ENCODE peak calls at places on chromosomes 6 and 20, in eight cellular contexts. L, I, B, U, H, K, S and Q are unnamed samples. For H3K9me3 and H3K27me3, the result is how much of the 10 kb centered on the place peaks cover.

GRCh38 chr6:10163159-10163962 is 251.5 kb downstream of the TFAP2A start:
- DNase-seq in U (no peak), L (no peak), H (no peak), S (no peak), B (peak), K (no peak), I (no peak), Q (no peak)

GRCh38 chr20:25315418-25316210 is 67.7 kb downstream of the PYGB start:
- DNase-seq in K (no peak), U (peak), S (no peak), L (no peak), B (peak), H (peak), I (no peak), Q (peak)

GRCh38 chr6:134249759-134250602 is 67.9 kb downstream of the SGK1 start:
- DNase-seq in H (peak), I (no peak), U (no peak), B (no peak), K (no peak), S (no peak), L (no peak), Q (no peak)

GRCh38 chr20:41119593-41120561 is 17.5 kb upstream of the PLCG1 start:
- DNase-seq in S (no peak), H (no peak), L (no peak), U (no peak), I (no peak), K (no peak), B (peak), Q (no peak)

GRCh38 chr6:142695016-142695415 is 250.0 kb downstream of the HIVEP2 start:
- DNase-seq in S (no peak), L (no peak), B (no peak), H (peak), I (no peak), U (no peak), K (no peak), Q (no peak)

GRCh38 chr20:50308513-50309279 is 118.1 kb downstream of the CEBPB start:
- DNase-seq in L (peak), S (no peak), U (peak), B (peak), K (no peak), I (peak), H (peak), Q (peak)

GRCh38 chr6:41037107-41037900 is 1.7 kb downstream of the UNC5CL start:
- DNase-seq in L (no peak), S (no peak), K (no peak), I (no peak), H (peak), B (no peak), U (no peak), Q (no peak)

GRCh38 chr20:63499333-63499969 is 568 bp upstream of the EEF1A2 start:
- DNase-seq in H (no peak), I (no peak), S (no peak), L (peak), K (no peak), B (no peak), U (no peak), Q (no peak)

GRCh38 chr6:154154389-154154967 is 115.4 kb downstream of the OPRM1 start:
- DNase-seq in L (peak), K (peak), B (peak), S (peak), U (peak), I (no peak), H (peak), Q (no peak)

GRCh38 chr20:16158090-16158975 is 414.9 kb downstream of the KIF16B start:
- DNase-seq in L (no peak), K (no peak), U (no peak), S (no peak), B (no peak), H (no peak), I (no peak), Q (no peak)

GRCh38 chr20:64036346-64037198 is 590 bp downstream of the C20orf204 start:
- DNase-seq in H (no peak), K (no peak), U (no peak), B (no peak), I (no peak), L (no peak), S (no peak), Q (no peak)

GRCh38 chr6:87391334-87391733 is 16.4 kb upstream of the CFAP206 start:
- DNase-seq in H (no peak), L (peak), I (no peak), U (no peak), S (no peak), K (no peak), B (peak), Q (no peak)

GRCh38 chr6:3159805-3160781 is 2.7 kb upstream of the TUBB2A start:
- DNase-seq in S (peak), L (peak), B (peak), I (peak), U (no peak), H (peak), K (peak), Q (peak)

GRCh38 chr6:75488026-75488425 is 5.6 kb downstream of the FILIP1 start:
- DNase-seq in K (no peak), B (no peak), L (no peak), I (no peak), U (no peak), H (peak), S (no peak), Q (no peak)

GRCh38 chr6:72032056-72032455 is 145.7 kb downstream of the RIMS1 start:
- DNase-seq in H (peak), I (no peak), K (no peak), L (no peak), S (no peak), B (peak), U (no peak), Q (no peak)

GRCh38 chr20:25058051-25058796 is at the start of gene ACSS1:
- DNase-seq in K (peak), U (peak), B (peak), I (peak), S (peak), L (no peak), H (peak), Q (peak)

GRCh38 chr20:62475027-62475818 is 572 bp downstream of the GATA5 start:
- DNase-seq in H (no peak), B (no peak), S (no peak), L (no peak), U (no peak), I (no peak), K (no peak), Q (no peak)

GRCh38 chr20:16132399-16132798 is 440.8 kb downstream of the KIF16B start:
- DNase-seq in K (no peak), B (no peak), L (no peak), U (no peak), I (no peak), S (no peak), H (no peak), Q (no peak)

GRCh38 chr6:44580901-44581300 is 193.4 kb downstream of the CDC5L start:
- DNase-seq in K (no peak), L (no peak), H (peak), I (no peak), U (no peak), S (no peak), B (peak), Q (no peak)

GRCh38 chr6:2231438-2231837 is 14.0 kb downstream of the GMDS start:
- DNase-seq in S (no peak), U (no peak), L (no peak), K (no peak), H (peak), I (no peak), B (peak), Q (no peak)

GRCh38 chr6:128208078-128208477 is 307.2 kb upstream of the THEMIS start:
- DNase-seq in U (no peak), K (no peak), L (no peak), I (no peak), H (peak), B (peak), S (no peak), Q (no peak)

GRCh38 chr20:20207872-20208271 is 155.5 kb downstream of the CFAP61 start:
- DNase-seq in S (no peak), L (no peak), H (no peak), K (no peak), U (no peak), B (no peak), I (no peak), Q (no peak)

GRCh38 chr20:58135441-58136170 is 92.8 kb downstream of the ANKRD60 start:
- DNase-seq in L (no peak), S (no peak), K (no peak), H (peak), U (no peak), B (peak), I (no peak), Q (no peak)

GRCh38 chr6:169139179-169139971 is 114.3 kb downstream of the THBS2 start:
- DNase-seq in H (no peak), K (no peak), I (no peak), B (no peak), L (no peak), S (no peak), U (no peak), Q (no peak)

GRCh38 chr6:138772596-138773176 is 883 bp upstream of the CCDC28A start:
- DNase-seq in B (no peak), S (no peak), K (no peak), L (no peak), U (no peak), I (no peak), H (no peak), Q (no peak)

GRCh38 chr20:61821698-61822097 is 244.0 kb downstream of the TAF4 start:
- DNase-seq in L (no peak), H (no peak), K (no peak), B (no peak), U (no peak), I (no peak), S (no peak), Q (peak)

GRCh38 chr6:44649365-44650025 is 262.0 kb downstream of the CDC5L start:
- DNase-seq in H (peak), B (peak), S (no peak), U (no peak), I (no peak), L (no peak), K (no peak), Q (no peak)

GRCh38 chr6:111852704-111853103 is 20.5 kb downstream of the FYN start:
- DNase-seq in U (no peak), L (no peak), K (no peak), B (peak), H (peak), I (no peak), S (no peak), Q (no peak)

GRCh38 chr6:18269253-18269652 is 4.9 kb upstream of the DEK start:
- DNase-seq in B (peak), U (no peak), H (peak), S (no peak), L (no peak), I (no peak), K (no peak), Q (no peak)

GRCh38 chr6:143744593-143745151 is 66.9 kb downstream of the PHACTR2 start:
- DNase-seq in U (no peak), I (no peak), K (no peak), H (peak), B (peak), S (no peak), L (no peak), Q (no peak)

GRCh38 chr6:61842005-61842404 is 444.0 kb downstream of the KHDRBS2 start:
- DNase-seq in K (no peak), U (no peak), I (no peak), L (no peak), B (no peak), H (no peak), S (no peak), Q (no peak)

GRCh38 chr6:84791233-84791632 is 26.8 kb upstream of the TBX18 start:
- DNase-seq in H (no peak), U (no peak), S (no peak), B (peak), K (no peak), I (no peak), L (no peak), Q (no peak)

GRCh38 chr6:148080311-148080710 is 262.3 kb upstream of the SASH1 start:
- DNase-seq in I (no peak), L (no peak), S (no peak), U (no peak), H (no peak), K (no peak), B (no peak), Q (no peak)

GRCh38 chr6:157528931-157529653 is 148.1 kb downstream of the ZDHHC14 start:
- DNase-seq in L (no peak), K (no peak), S (no peak), H (peak), I (peak), U (no peak), B (peak), Q (no peak)

GRCh38 chr6:10995114-10995707 is 48.9 kb downstream of the ELOVL2 start:
- DNase-seq in I (no peak), S (no peak), K (no peak), L (no peak), B (no peak), U (no peak), H (no peak), Q (no peak)

GRCh38 chr6:304833-305370 is 12.6 kb downstream of the DUSP22 start:
- DNase-seq in H (no peak), B (no peak), U (no peak), I (no peak), K (no peak), S (no peak), L (no peak), Q (no peak)
- H3K9me3 ChIP-seq in H (under half), B (under half), U (under half), I (under half), K (under half), S (under half), L (under half), Q (under half)

GRCh38 chr20:51811040-51811351 is 8.7 kb upstream of the SALL4 start:
- DNase-seq in U (no peak), L (no peak), I (no peak), S (no peak), H (no peak), B (peak), K (no peak), Q (no peak)
- H3K27me3 ChIP-seq in U (under half), L (under half), I (under half), S (under half), H (under half), B (under half), K (under half), Q (under half)

GRCh38 chr20:26354521-26354920 is 657.9 kb upstream of the ZNF337 start:
- DNase-seq in I (no peak), L (no peak), S (no peak), U (no peak), B (no peak), H (no peak), K (no peak), Q (no peak)
- H3K9me3 ChIP-seq in I (under half), L (under half), S (under half), U (under half), B (under half), H (under half), K (under half), Q (under half)

DNA sequence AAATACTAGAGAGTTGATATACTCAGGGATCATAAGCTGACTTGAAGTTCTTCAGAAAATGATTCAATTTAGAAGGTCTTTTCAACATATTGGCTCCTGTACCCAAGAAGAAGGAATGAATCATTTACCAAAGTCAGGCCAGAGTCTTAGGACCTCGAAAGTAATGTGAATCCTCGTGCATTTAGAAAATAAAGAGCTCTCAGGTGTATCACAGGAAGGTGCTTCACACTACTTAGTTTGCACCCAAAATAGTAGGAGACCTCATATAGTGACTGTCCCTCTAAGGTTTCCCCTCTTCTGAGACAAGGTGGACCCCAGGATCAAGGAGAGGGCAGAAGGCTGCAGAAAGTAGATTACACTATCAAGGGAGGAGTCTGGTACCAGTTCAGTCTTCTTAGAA is 71.8 kb downstream of the F13A1 start:
- DNase-seq in H (no peak), U (no peak), L (no peak), K (no peak), S (no peak), B (no peak), I (no peak), Q (no peak)
- H3K27me3 ChIP-seq in H (under half), U (under half), L (under half), K (under half), S (under half), B (half or more), I (under half), Q (under half)

DNA sequence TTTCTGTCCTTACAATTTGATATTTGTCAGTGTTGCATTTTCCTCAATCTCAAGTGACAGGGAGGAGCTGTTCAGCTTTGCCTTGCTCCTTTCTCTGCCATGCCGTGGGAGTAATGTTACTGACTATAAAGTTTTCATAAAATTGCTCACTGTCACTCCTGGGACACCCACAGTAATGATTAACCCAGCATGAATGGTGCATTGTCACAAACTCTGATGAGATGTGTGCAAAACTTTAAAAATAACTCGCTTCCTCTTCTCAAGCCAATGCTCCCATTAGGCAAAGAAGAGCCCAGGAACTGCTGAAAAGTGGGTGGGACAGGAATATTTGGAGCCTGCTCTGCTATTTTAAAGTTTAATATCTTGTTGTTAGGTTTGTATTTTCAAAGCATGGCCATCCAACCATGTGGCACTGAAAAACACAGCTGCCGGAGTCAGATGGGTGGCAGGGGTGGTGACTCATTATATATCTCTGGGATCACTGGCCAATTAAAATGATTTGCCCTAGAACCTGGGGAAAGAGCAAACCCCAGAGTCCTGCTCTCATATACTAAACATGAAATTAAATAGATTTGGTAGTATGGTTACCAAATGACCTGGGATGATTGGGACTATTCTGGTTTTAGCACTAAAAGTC is 260.1 kb downstream of the BTBD3 start:
- DNase-seq in S (no peak), U (no peak), H (no peak), L (no peak), I (no peak), B (peak), K (no peak), Q (no peak)
- H3K9me3 ChIP-seq in S (under half), U (under half), H (under half), L (under half), I (under half), B (under half), K (under half), Q (under half)

GRCh38 chr20:46020515-46020914 is 8.5 kb upstream of the SLC12A5 start:
- DNase-seq in S (no peak), I (no peak), K (no peak), U (no peak), H (no peak), L (no peak), B (no peak), Q (no peak)
- H3K27me3 ChIP-seq in S (under half), I (under half), K (under half), U (under half), H (under half), L (under half), B (under half), Q (half or more)

DNA sequence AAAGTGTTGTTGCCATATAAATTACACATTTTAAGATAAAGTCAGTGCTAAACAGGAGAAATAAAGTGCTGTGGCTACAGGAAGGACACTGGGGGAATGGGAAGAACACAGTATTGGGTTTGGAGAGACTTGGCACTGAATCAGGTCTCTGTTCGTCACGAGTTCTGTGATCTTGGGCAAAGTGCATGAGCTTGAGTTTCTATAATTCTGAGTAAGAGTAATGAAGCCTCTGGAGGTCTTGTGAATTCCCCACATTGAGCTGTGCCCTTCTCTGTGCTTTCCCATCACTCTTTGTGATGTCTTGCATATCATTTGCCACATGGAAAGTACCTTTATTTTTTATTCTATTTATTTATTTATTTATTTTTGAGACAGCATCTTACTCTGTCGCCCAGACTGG is 16.8 kb upstream of the EEF1A1 start:
- DNase-seq in K (no peak), H (no peak), L (no peak), B (no peak), U (no peak), S (no peak), I (no peak), Q (no peak)
- H3K9me3 ChIP-seq in K (under half), H (under half), L (under half), B (under half), U (under half), S (under half), I (under half), Q (under half)

GRCh38 chr20:13222319-13222716 is 1.2 kb downstream of the ISM1 start:
- DNase-seq in I (no peak), L (no peak), K (no peak), H (no peak), U (no peak), B (no peak), S (no peak), Q (no peak)
- H3K27me3 ChIP-seq in I (under half), L (half or more), K (under half), H (under half), U (under half), B (half or more), S (under half), Q (under half)